ENCODE peak calls at places on chromosomes 13 and 19, in seven cellular contexts. B is uterus, H is RWPE2, P is psoas muscle, T is hepatocyte, K is heart left ventricle, D is mucosa of descending colon. U is an unnamed sample.

GRCh38 chr19:33441277-33441699 is 67.8 kb downstream of the CEBPG start:
- DNase-seq in B (no peak), H (peak; percentile 51), P (no peak), T (no peak), K (no peak), D (peak; percentile 38), U (no peak)

GRCh38 chr19:16441661-16442071 is 30.1 kb downstream of the EPS15L1 start:
- DNase-seq in B (no peak), H (no peak), P (no peak), T (peak; percentile 48), K (no peak), D (no peak), U (no peak)

GRCh38 chr19:52170863-52171320 is 529 bp downstream of the ZNF836 start:
- DNase-seq in B (peak; percentile 41), H (no peak), P (peak; percentile 31), T (peak; percentile 31), K (no peak), D (peak; percentile 66), U (no peak)

GRCh38 chr19:17703823-17704463 is 15.3 kb upstream of the MAP1S start:
- DNase-seq in B (no peak), H (no peak), P (peak; percentile 55), T (no peak), K (no peak), D (no peak), U (no peak)

GRCh38 chr19:18659281-18660050 is 22.6 kb downstream of the KLHL26 start:
- DNase-seq in B (peak; percentile 53), H (no peak), P (peak; percentile 73), T (no peak), K (peak; percentile 74), D (no peak), U (no peak)

GRCh38 chr13:71979616-71980015 is 112.6 kb upstream of the DACH1 start:
- DNase-seq in B (no peak), H (no peak), P (no peak), T (peak; percentile 23), K (no peak), D (no peak), U (no peak)

GRCh38 chr13:22562116-22562515 is 618.7 kb upstream of the SGCG start:
- DNase-seq in B (no peak), H (no peak), P (no peak), T (no peak), K (no peak), D (no peak), U (no peak)

GRCh38 chr13:111448504-111448903 is 128.1 kb downstream of the TEX29 start:
- DNase-seq in B (no peak), H (no peak), P (no peak), T (no peak), K (no peak), D (no peak), U (peak; percentile 61)

GRCh38 chr19:2950286-2951124 is 5.7 kb upstream of the ZNF77 start:
- DNase-seq in B (peak; percentile 100), H (peak; percentile 98), P (peak; percentile 100), T (peak; percentile 100), K (peak; percentile 100), D (peak; percentile 100), U (peak; percentile 98)

GRCh38 chr19:892243-892996 is 567 bp downstream of the MED16 start:
- DNase-seq in B (no peak), H (peak; percentile 59), P (no peak), T (no peak), K (no peak), D (peak; percentile 82), U (no peak)

GRCh38 chr13:48761256-48761655 is 107.5 kb downstream of the CYSLTR2 start:
- DNase-seq in B (no peak), H (no peak), P (no peak), T (no peak), K (no peak), D (no peak), U (no peak)

GRCh38 chr13:52746141-52746540 is 6.5 kb upstream of the CNMD start:
- DNase-seq in B (no peak), H (no peak), P (no peak), T (no peak), K (no peak), D (no peak), U (no peak)

GRCh38 chr19:15397236-15397635 is 17.6 kb upstream of the AKAP8 start:
- DNase-seq in B (no peak), H (no peak), P (no peak), T (no peak), K (no peak), D (no peak), U (no peak)

GRCh38 chr13:52405767-52406494 is at the start of gene THSD1:
- DNase-seq in B (peak; percentile 59), H (peak; percentile 54), P (peak; percentile 75), T (peak; percentile 45), K (peak; percentile 84), D (peak; percentile 63), U (no peak)

DNA sequence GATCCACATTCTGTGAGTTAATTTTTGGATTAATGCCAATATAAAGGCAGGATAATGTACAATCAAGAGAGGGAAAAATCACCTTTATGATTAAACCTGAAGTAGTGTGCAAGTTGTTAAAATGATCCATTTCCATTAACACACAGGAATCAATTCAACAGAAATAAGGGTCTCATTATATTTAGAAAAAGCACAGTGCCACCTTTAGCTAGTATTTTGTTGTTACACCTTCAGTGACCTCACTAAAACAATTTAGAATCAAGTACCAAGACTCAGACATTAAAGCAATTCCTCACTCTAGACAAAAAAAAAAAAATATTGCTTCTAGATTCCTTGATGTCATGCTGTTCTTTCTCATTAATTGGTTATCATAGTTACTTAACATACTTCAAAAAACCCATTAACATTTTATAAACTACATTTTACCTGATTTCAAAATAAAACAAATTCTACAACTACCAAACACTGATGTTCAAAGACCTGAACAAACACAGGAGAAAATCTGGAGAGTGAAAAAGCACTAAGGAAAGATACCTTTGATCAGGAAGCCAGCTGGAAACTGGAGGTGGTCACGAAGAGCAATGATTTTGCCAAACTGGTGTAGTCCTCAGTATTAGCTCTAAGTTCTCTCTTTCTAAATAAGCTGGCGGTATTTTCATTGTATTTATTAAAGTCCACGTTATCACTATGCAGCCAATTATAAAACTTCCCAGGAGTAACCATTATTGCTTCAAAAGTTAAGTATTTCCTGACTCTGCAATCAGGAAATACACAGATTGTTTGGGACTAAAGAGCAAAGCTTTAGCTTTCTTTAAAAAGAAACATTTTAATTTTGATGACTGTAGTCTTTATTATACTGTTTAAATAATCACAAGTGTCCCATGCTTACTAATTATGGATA is 115.3 kb downstream of the TBC1D4 start:
- DNase-seq in B (no peak), H (no peak), P (no peak), T (no peak), K (no peak), D (no peak), U (no peak)
- H3K4me1 ChIP-seq in B (peaks cover 10% of the 10 kb centered on the region), H (peaks cover 39% of the 10 kb centered on the region), P (peaks cover 79% of the 10 kb centered on the region), T (peaks cover 3% of the 10 kb centered on the region), K (peaks cover 16% of the 10 kb centered on the region), D (no peaks in the 10 kb centered on the region), U (peaks cover 10% of the 10 kb centered on the region)

GRCh38 chr13:99959538-99960230 is 11.9 kb downstream of the ZIC5 start:
- DNase-seq in B (no peak), H (peak; percentile 26), P (no peak), T (no peak), K (no peak), D (no peak), U (no peak)
- TF ChIP-seq CTCF in B (no peak), H (no peak), P (no peak), T (peak; percentile 38), K (no peak), D (no peak), U (no peak)

GRCh38 chr13:113475280-113475679 is 15.2 kb downstream of the DCUN1D2 start:
- DNase-seq in B (no peak), H (no peak), P (no peak), T (no peak), K (no peak), D (no peak), U (no peak)

GRCh38 chr13:113476811-113477210 is 13.7 kb downstream of the DCUN1D2 start:
- DNase-seq in B (no peak), H (no peak), P (no peak), T (no peak), K (no peak), D (no peak), U (no peak)

GRCh38 chr13:113479179-113479578 is 11.3 kb downstream of the DCUN1D2 start:
- DNase-seq in B (no peak), H (no peak), P (no peak), T (no peak), K (no peak), D (no peak), U (no peak)

GRCh38 chr13:113474179-113474578 is 16.3 kb downstream of the DCUN1D2 start:
- DNase-seq in B (no peak), H (no peak), P (no peak), T (no peak), K (peak; percentile 61), D (no peak), U (no peak)

GRCh38 chr13:113475911-113476310 is 14.6 kb downstream of the DCUN1D2 start:
- DNase-seq in B (no peak), H (no peak), P (no peak), T (no peak), K (no peak), D (no peak), U (no peak)
- H3K9me3 ChIP-seq in B (no peaks in the 10 kb centered on the region), H (no peaks in the 10 kb centered on the region), P (no peaks in the 10 kb centered on the region), T (no peaks in the 10 kb centered on the region), K (no peaks in the 10 kb centered on the region), D (no peaks in the 10 kb centered on the region), U (no peaks in the 10 kb centered on the region)

GRCh38 chr13:41017153-41017552 is 2.0 kb downstream of the ELF1 start:
- DNase-seq in B (no peak), H (no peak), P (no peak), T (peak; percentile 26), K (no peak), D (no peak), U (no peak)

GRCh38 chr13:41019578-41020347 is 647 bp upstream of the ELF1 start:
- DNase-seq in B (no peak), H (no peak), P (no peak), T (peak; percentile 36), K (no peak), D (no peak), U (no peak)

GRCh38 chr13:41019027-41019487 is at the start of gene ELF1:
- DNase-seq in B (peak; percentile 36), H (no peak), P (no peak), T (peak; percentile 79), K (no peak), D (no peak), U (no peak)

GRCh38 chr13:41018583-41018909 is 570 bp downstream of the ELF1 start:
- DNase-seq in B (no peak), H (no peak), P (no peak), T (no peak), K (no peak), D (no peak), U (no peak)

DNA sequence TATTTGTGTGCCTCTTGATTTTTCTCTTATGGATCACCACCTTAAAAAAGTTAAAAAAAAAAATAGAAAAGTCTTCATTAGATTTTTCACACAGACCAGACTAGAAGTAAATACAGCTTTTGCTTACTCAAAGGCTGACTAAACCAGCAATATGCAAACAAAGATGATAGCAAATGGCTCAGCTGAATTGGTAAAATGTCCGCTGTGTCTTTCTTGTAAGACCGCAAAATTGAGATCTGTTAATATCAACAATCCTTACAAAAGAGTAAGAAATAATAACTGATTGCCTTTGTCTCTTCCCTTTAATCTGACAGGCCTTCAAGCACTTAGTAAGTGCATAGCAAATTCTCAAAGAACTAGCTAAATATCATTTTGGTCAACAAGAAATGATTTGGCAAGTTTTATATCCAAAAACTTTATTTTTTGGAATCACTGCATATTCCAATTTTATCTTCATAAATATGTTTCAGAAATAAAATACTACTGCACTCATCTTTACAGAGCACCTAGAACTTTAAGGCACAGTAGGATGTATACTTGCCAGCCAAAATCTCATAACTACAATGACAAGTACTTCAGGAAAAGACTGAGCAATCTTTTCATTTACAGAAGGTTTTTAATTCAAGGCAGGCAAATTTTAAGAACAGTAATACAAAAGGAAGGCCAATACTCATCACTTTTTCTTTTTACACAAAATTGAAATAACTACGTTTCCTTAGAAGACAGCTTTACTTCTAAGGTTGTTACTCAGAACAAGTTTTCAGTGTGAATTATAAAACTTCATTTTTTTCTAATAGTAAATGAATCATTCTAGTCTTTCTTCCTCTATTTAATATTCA is 1.2 kb downstream of the ELF1 start:
- DNase-seq in B (no peak), H (no peak), P (no peak), T (no peak), K (no peak), D (no peak), U (no peak)
- H3K4me1 ChIP-seq in B (no peaks in the 10 kb centered on the region), H (peaks cover 19% of the 10 kb centered on the region), P (peaks cover 33% of the 10 kb centered on the region), T (peaks cover 17% of the 10 kb centered on the region), K (no peaks in the 10 kb centered on the region), D (peaks cover 36% of the 10 kb centered on the region), U (peaks cover 42% of the 10 kb centered on the region)